ENCODE peak calls at places on chromosomes 12 and 14, in ten cellular contexts. D is endothelial cell; Y is amniotic stem cell; G is tibial artery; H is stimulated activated CD4-positive, alpha-beta T cell treated with anti-CD3 and anti-CD28 coated beads, Interleukin-15, amount 100 ng/mL, for 1 hour; O is naive thymus-derived CD8-positive, alpha-beta T cell; Z is HFFc6; M is MCF 10A; R is spleen; S is stimulated activated CD8-positive, alpha-beta memory T cell treated with anti-CD3 and anti-CD28 coated beads, Interleukin-4, amount 100 ng/mL, for 1 hour. X is an unnamed sample.

GRCh38 chr12:59429766-59430165 is 166.1 kb upstream of the SLC16A7 start:
- DNase-seq in H (no peak), Z (no peak), O (no peak), S (no peak), Y (no peak), D (no peak), G (no peak), M (no peak), R (no peak), X (no peak)

GRCh38 chr14:91996951-91997371 is 42.9 kb downstream of the TRIP11 start:
- DNase-seq in H (no peak), R (no peak), G (no peak), Z (peak), M (peak), O (no peak), D (peak), Y (peak), S (no peak), X (peak)

GRCh38 chr12:113439606-113440030 is 17.4 kb downstream of the SDSL start:
- DNase-seq in O (no peak), Y (peak), R (no peak), H (no peak), S (no peak), G (no peak), D (peak), Z (peak), M (peak), X (peak)

GRCh38 chr12:24379493-24379892 is 430.0 kb upstream of the SOX5 start:
- DNase-seq in O (no peak), S (no peak), D (no peak), G (no peak), Y (no peak), M (no peak), H (no peak), Z (no peak), R (no peak), X (no peak)

GRCh38 chr12:57758566-57759359 is 3.9 kb downstream of the MARCHF9 start:
- DNase-seq in D (no peak), Z (no peak), R (no peak), G (no peak), Y (no peak), O (no peak), S (no peak), M (no peak), H (no peak), X (no peak)

GRCh38 chr12:125164541-125164940 is 99.3 kb downstream of the AACS start:
- DNase-seq in D (no peak), H (no peak), G (no peak), R (no peak), Z (no peak), M (no peak), S (no peak), Y (no peak), O (no peak), X (no peak)

GRCh38 chr12:69910739-69911138 is 85.7 kb downstream of the MYRFL start:
- DNase-seq in R (no peak), M (no peak), G (no peak), Z (no peak), O (no peak), Y (no peak), S (no peak), D (no peak), H (no peak), X (no peak)

GRCh38 chr14:55373784-55374725 is 37.6 kb downstream of the ATG14 start:
- DNase-seq in R (no peak), G (no peak), Z (peak), Y (no peak), O (no peak), D (no peak), M (peak), H (no peak), S (no peak), X (no peak)

GRCh38 chr12:40738856-40739255 is 46.6 kb downstream of the CNTN1 start:
- DNase-seq in Y (no peak), D (no peak), O (no peak), G (no peak), Z (no peak), M (no peak), S (no peak), H (no peak), R (no peak), X (no peak)

GRCh38 chr12:5898874-5899273 is 46.2 kb downstream of the ANO2 start:
- DNase-seq in M (peak), H (no peak), O (no peak), Y (no peak), G (no peak), D (no peak), R (no peak), Z (no peak), S (no peak), X (no peak)

X was measured in GM03348.